ENCODE peak calls at places on chromosomes 11 and 22, in eight cellular contexts. B is GM19239; F is transverse colon; K is suprapubic skin; V is amniotic stem cell; C is NCI-H1694; Q is hepatocyte; G is activated CD8-positive, alpha-beta T cell treated with anti-CD3 and anti-CD28 coated beads for 36 hours. M is an unnamed sample.

GRCh38 chr11:111878766-111879636 is at the start of the genes CFAP68 and FDXACB1:
- DNase-seq in B (peak), F (peak), K (peak), V (peak), C (peak), Q (peak), G (peak), M (peak)

GRCh38 chr11:75035911-75036536 is 47.3 kb downstream of the NEU3 start:
- DNase-seq in B (no peak), F (peak), K (no peak), V (no peak), C (no peak), Q (no peak), G (no peak), M (no peak)

GRCh38 chr11:27250867-27251266 is 112.1 kb downstream of the CCDC34 start:
- DNase-seq in B (no peak), F (no peak), K (no peak), V (no peak), C (no peak), Q (no peak), G (no peak), M (no peak)

GRCh38 chr11:111195192-111195591 is 50.3 kb upstream of the POU2AF2 start:
- DNase-seq in B (no peak), F (no peak), K (no peak), V (no peak), C (no peak), Q (no peak), G (no peak), M (no peak)

GRCh38 chr11:86592659-86593451 is 79.6 kb downstream of the ME3 start:
- DNase-seq in B (peak), F (peak), K (no peak), V (no peak), C (no peak), Q (peak), G (peak), M (no peak)

GRCh38 chr22:32204211-32204855 is 540 bp downstream of the RFPL2 start:
- DNase-seq in B (no peak), F (no peak), K (no peak), V (no peak), C (peak), Q (peak), G (no peak), M (no peak)

GRCh38 chr11:115219378-115219777 is 284.8 kb downstream of the CADM1 start:
- DNase-seq in B (no peak), F (no peak), K (no peak), V (no peak), C (no peak), Q (no peak), G (no peak), M (no peak)

GRCh38 chr11:111435046-111435698 is 56.1 kb upstream of the POU2AF1 start:
- DNase-seq in B (no peak), F (no peak), K (no peak), V (no peak), C (no peak), Q (no peak), G (no peak), M (no peak)

GRCh38 chr11:61972796-61973602 is 5.6 kb upstream of the FTH1 start:
- DNase-seq in B (no peak), F (no peak), K (no peak), V (peak), C (no peak), Q (peak), G (no peak), M (no peak)